ENCODE peak calls at places on chromosomes 6 and 20, in seven cellular contexts. H, S, Z, W, C, Q and U are unnamed samples.

GRCh38 chr20:15965165-15965564 is 608.1 kb downstream of the KIF16B start:
- DNase-seq in H (no peak), S (no peak), Z (no peak), W (no peak), C (no peak), Q (peak; percentile 52), U (no peak)

GRCh38 chr6:34531580-34532201 is 24.4 kb downstream of the SPDEF start:
- DNase-seq in H (no peak), S (peak; percentile 85), Z (peak; percentile 62), W (peak; percentile 35), C (no peak), Q (no peak), U (no peak)

GRCh38 chr20:56540415-56540814 is 7.4 kb downstream of the FAM209B start:
- DNase-seq in H (no peak), S (no peak), Z (peak; percentile 3), W (no peak), C (peak; percentile 26), Q (no peak), U (no peak)

GRCh38 chr6:134642217-134642616 is 307.7 kb downstream of the ALDH8A1 start:
- DNase-seq in H (no peak), S (no peak), Z (peak; percentile 45), W (peak; percentile 28), C (no peak), Q (no peak), U (no peak)

GRCh38 chr6:81929828-81930227 is 177.3 kb upstream of the TENT5A start:
- DNase-seq in H (no peak), S (no peak), Z (peak; percentile 82), W (no peak), C (no peak), Q (no peak), U (no peak)

GRCh38 chr6:41625442-41625841 is 12.8 kb upstream of the MDFI start:
- DNase-seq in H (no peak), S (peak; percentile 37), Z (peak; percentile 26), W (peak; percentile 77), C (no peak), Q (no peak), U (no peak)

GRCh38 chr6:80338201-80338836 is 231.8 kb downstream of the BCKDHB start:
- DNase-seq in H (peak; percentile 56), S (no peak), Z (peak; percentile 48), W (peak; percentile 29), C (no peak), Q (peak; percentile 70), U (peak; percentile 48)

GRCh38 chr20:10332656-10333421 is 101.2 kb downstream of the MKKS start:
- DNase-seq in H (no peak), S (no peak), Z (no peak), W (no peak), C (no peak), Q (no peak), U (no peak)

GRCh38 chr6:39018103-39018502 is 30.5 kb upstream of the GLP1R start:
- DNase-seq in H (no peak), S (no peak), Z (no peak), W (no peak), C (no peak), Q (no peak), U (no peak)

GRCh38 chr6:90406142-90406794 is 109.6 kb upstream of the BACH2 start:
- DNase-seq in H (no peak), S (no peak), Z (peak; percentile 24), W (peak; percentile 91), C (peak; percentile 44), Q (peak; percentile 90), U (no peak)

GRCh38 chr6:52603000-52603795 is 26.3 kb upstream of the TRAM2 start:
- DNase-seq in H (no peak), S (no peak), Z (peak; percentile 69), W (peak; percentile 51), C (peak; percentile 58), Q (peak; percentile 47), U (no peak)

GRCh38 chr6:2792330-2792729 is 27.1 kb downstream of the WRNIP1 start:
- DNase-seq in H (no peak), S (no peak), Z (peak; percentile 32), W (peak; percentile 88), C (no peak), Q (peak; percentile 34), U (no peak)

GRCh38 chr6:26309731-26310142 is 55.3 kb upstream of the BTN3A2 start:
- DNase-seq in H (no peak), S (no peak), Z (no peak), W (peak; percentile 98), C (peak; percentile 90), Q (peak; percentile 94), U (no peak)

GRCh38 chr6:31614075-31614619 is 887 bp upstream of the AIF1 start:
- DNase-seq in H (peak; percentile 49), S (no peak), Z (no peak), W (no peak), C (no peak), Q (no peak), U (no peak)

GRCh38 chr6:6882593-6882992 is 225.2 kb upstream of the RREB1 start:
- DNase-seq in H (no peak), S (no peak), Z (no peak), W (no peak), C (no peak), Q (no peak), U (no peak)

GRCh38 chr20:48697845-48698491 is 129.8 kb downstream of the PREX1 start:
- DNase-seq in H (peak; percentile 90), S (peak; percentile 81), Z (peak; percentile 92), W (peak; percentile 63), C (peak; percentile 58), Q (peak; percentile 84), U (peak; percentile 87)

GRCh38 chr20:61404311-61404710 is 152.2 kb downstream of the CDH4 start:
- DNase-seq in H (no peak), S (no peak), Z (no peak), W (no peak), C (no peak), Q (no peak), U (no peak)

GRCh38 chr20:50561379-50562078 is 51.3 kb downstream of the PTPN1 start:
- DNase-seq in H (no peak), S (no peak), Z (peak; percentile 94), W (peak; percentile 97), C (peak; percentile 95), Q (peak; percentile 99), U (peak; percentile 46)

GRCh38 chr6:27146706-27147507 is 100.6 kb upstream of the PRSS16 start:
- DNase-seq in H (peak; percentile 69), S (peak; percentile 67), Z (peak; percentile 100), W (peak; percentile 99), C (peak; percentile 100), Q (peak; percentile 98), U (peak; percentile 43)

GRCh38 chr6:156440688-156441087 is 336.5 kb upstream of the ARID1B start:
- DNase-seq in H (no peak), S (no peak), Z (no peak), W (no peak), C (no peak), Q (no peak), U (no peak)
- TF ChIP-seq CTCF in H (no peak), S (no peak), Z (no peak), W (no peak), C (no peak), Q (no peak), U (no peak)

GRCh38 chr6:105300090-105300489 is 102.8 kb downstream of the PREP start:
- DNase-seq in H (no peak), S (no peak), Z (no peak), W (no peak), C (no peak), Q (no peak), U (no peak)

GRCh38 chr6:105301072-105301503 is 101.8 kb downstream of the PREP start:
- DNase-seq in H (no peak), S (no peak), Z (no peak), W (no peak), C (no peak), Q (no peak), U (no peak)

GRCh38 chr6:105301756-105302616 is 100.9 kb downstream of the PREP start:
- DNase-seq in H (no peak), S (no peak), Z (no peak), W (no peak), C (no peak), Q (peak; percentile 60), U (no peak)

GRCh38 chr6:105304366-105304765 is 98.5 kb downstream of the PREP start:
- DNase-seq in H (no peak), S (no peak), Z (no peak), W (no peak), C (no peak), Q (no peak), U (no peak)

DNA sequence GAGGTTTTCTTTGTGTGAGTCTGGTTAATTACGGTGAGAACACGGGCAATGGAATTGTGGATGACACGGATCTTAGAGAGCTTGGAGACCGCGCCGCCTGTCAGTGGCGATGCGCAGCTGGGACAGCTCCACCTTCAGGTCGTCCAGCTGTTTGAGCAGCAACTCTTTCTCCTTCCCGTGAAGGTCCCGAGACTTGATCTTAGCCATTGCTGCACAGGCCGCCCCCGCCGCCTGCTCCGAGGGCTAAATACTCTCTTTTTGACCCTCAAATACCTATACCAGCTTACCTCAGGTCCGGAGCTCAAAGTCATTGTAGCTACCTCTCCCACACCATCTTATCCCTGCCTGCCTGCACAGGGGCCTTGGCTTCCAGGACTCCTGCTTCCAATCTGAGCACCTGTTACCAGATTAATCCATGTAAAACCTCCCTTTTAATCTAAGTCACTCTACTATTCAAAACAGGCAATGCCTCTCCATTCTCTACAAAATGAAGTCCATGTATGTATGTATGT is 100.2 kb downstream of the PREP start:
- DNase-seq in H (no peak), S (no peak), Z (no peak), W (no peak), C (no peak), Q (peak; percentile 34), U (no peak)
- TF ChIP-seq CTCF in H (no peak), S (no peak), Z (no peak), W (no peak), C (peak; percentile 39), Q (peak; percentile 58), U (no peak)

DNA sequence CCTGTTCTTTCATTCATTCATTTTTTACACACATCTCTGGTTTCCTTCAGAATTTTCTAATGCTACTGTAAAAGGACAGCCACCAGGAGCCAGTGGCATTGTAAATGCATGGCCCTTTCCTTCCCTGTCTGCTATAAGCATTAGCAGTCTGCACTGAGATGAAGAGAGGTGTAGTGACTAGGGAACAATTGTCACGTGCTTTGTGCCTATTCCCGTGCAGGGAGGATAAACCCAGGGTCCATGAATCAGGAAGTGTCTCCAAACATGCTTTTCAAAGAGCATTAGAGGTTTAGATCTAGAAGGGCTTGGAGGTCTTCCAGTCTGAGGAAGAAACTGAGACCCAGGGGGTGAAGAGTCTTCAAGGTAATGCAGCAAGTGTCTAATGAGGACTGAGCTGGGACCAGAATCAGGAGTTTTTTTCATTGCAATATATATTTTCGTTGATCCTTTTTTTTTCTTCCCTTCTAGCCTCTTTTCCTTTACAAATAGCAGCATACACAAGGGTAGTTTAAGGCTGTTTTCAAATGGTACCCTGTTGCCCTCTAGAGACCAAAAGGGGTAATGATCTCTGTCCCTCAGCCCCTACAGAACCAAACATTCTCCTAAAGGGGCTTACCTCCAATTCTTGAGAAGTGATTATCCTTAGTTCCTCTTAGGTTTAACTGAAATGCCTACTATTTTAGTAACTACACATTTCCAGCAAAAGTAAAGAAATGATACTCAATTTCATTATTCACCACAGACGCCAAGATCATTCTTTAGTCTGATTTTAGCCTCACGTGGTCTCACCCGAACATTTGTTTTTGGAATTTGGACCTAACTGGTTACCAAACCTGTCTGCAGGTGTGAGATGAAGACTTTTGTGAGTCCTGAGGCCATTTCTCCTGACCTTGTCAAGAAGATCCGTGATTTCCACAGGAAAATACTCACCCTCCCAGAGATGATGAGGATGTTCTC is 6.6 kb downstream of the TRIM15 start:
- DNase-seq in H (no peak), S (no peak), Z (peak; percentile 78), W (peak; percentile 58), C (peak; percentile 36), Q (peak; percentile 78), U (no peak)
- TF ChIP-seq CTCF in H (peak; percentile 75), S (peak; percentile 66), Z (peak; percentile 94), W (peak; percentile 79), C (peak; percentile 80), Q (peak; percentile 90), U (no peak)

GRCh38 chr6:73613806-73614536 is 39.8 kb downstream of the SLC17A5 start:
- DNase-seq in H (no peak), S (no peak), Z (no peak), W (no peak), C (no peak), Q (no peak), U (no peak)
- TF ChIP-seq CTCF in H (no peak), S (no peak), Z (no peak), W (no peak), C (no peak), Q (no peak), U (no peak)